ENCODE peak calls at places on chromosomes 1 and 21, in eight cellular contexts. S is activated CD4-positive, alpha-beta T cell treated with anti-CD3 and anti-CD28 coated beads for 24 hours; I is occipital lobe; K is activated T-cell treated with anti-CD3 and anti-CD28 coated beads for 1 hour; X is upper lobe of right lung; B is hepatic stellate cell; G is EL; H is GM19239. A is an unnamed sample.

GRCh38 chr1:60386259-60386658 is 312.7 kb upstream of the C1orf87 start:
- DNase-seq in S (no peak), I (no peak), K (no peak), G (no peak), B (no peak), X (no peak), H (no peak), A (no peak)

GRCh38 chr21:36709030-36709867 is 10.3 kb downstream of the SIM2 start:
- DNase-seq in G (no peak), S (no peak), X (peak; percentile 56), I (no peak), K (no peak), B (no peak), H (no peak), A (no peak)

GRCh38 chr1:162674018-162674608 is 41.8 kb downstream of the DDR2 start:
- DNase-seq in X (no peak), H (no peak), B (no peak), S (no peak), G (peak; percentile 58), I (no peak), K (no peak), A (no peak)

GRCh38 chr1:33097137-33097611 is 16.2 kb downstream of the AZIN2 start:
- DNase-seq in B (no peak), S (no peak), I (no peak), X (no peak), H (no peak), K (no peak), G (peak; percentile 53), A (no peak)

GRCh38 chr1:32159189-32159588 is 20.3 kb upstream of the TXLNA start:
- DNase-seq in H (peak; percentile 25), S (no peak), G (no peak), I (no peak), X (no peak), K (no peak), B (no peak), A (no peak)

GRCh38 chr1:182235604-182235951 is 156.0 kb downstream of the GLUL start:
- DNase-seq in G (no peak), X (no peak), S (no peak), H (no peak), B (no peak), I (no peak), K (no peak), A (no peak)

GRCh38 chr1:27618341-27619067 is 14.6 kb upstream of the AHDC1 start:
- DNase-seq in H (no peak), I (no peak), K (no peak), S (no peak), X (no peak), B (no peak), G (no peak), A (no peak)

GRCh38 chr21:26544208-26544607 is 28.9 kb downstream of the CYYR1 start:
- DNase-seq in B (no peak), H (no peak), K (no peak), S (no peak), G (no peak), X (no peak), I (no peak), A (no peak)

GRCh38 chr1:58710190-58710589 is 10.3 kb upstream of the MYSM1 start:
- DNase-seq in K (no peak), H (no peak), X (no peak), B (no peak), I (no peak), G (no peak), S (no peak), A (no peak)

GRCh38 chr1:231442735-231443134 is 20.6 kb upstream of the EGLN1 start:
- DNase-seq in S (no peak), B (no peak), I (no peak), H (no peak), X (no peak), G (peak; percentile 31), K (no peak), A (no peak)

GRCh38 chr1:62875676-62876075 is 91.7 kb downstream of the ATG4C start:
- DNase-seq in B (peak; percentile 7), K (no peak), G (peak; percentile 10), X (no peak), S (no peak), I (no peak), H (no peak), A (no peak)

GRCh38 chr1:228335406-228336307 is 71.0 kb downstream of the TRIM11 start:
- DNase-seq in G (no peak), S (no peak), H (no peak), B (no peak), X (no peak), K (no peak), I (no peak), A (no peak)

GRCh38 chr1:198811436-198811835 is 172.6 kb downstream of the PTPRC start:
- DNase-seq in K (no peak), X (no peak), S (no peak), H (no peak), I (no peak), G (no peak), B (no peak), A (no peak)

GRCh38 chr1:24683713-24684162 is 40.6 kb downstream of the SRRM1 start:
- DNase-seq in H (no peak), B (peak; percentile 84), K (no peak), S (no peak), I (no peak), X (no peak), G (peak; percentile 99), A (no peak)

GRCh38 chr1:11925938-11926292 is 312 bp downstream of the KIAA2013 start:
- DNase-seq in B (no peak), I (no peak), H (no peak), G (no peak), S (no peak), X (peak; percentile 75), K (no peak), A (no peak)

GRCh38 chr1:208033236-208033635 is 122.3 kb upstream of the CD34 start:
- DNase-seq in B (no peak), G (no peak), K (no peak), I (no peak), X (no peak), H (no peak), S (no peak), A (no peak)

GRCh38 chr1:183966487-183966886 is 71.0 kb downstream of the COLGALT2 start:
- DNase-seq in G (no peak), I (no peak), S (no peak), H (no peak), X (no peak), K (no peak), B (no peak), A (no peak)

GRCh38 chr1:14869197-14869596 is 270.7 kb downstream of the KAZN start:
- DNase-seq in I (no peak), B (no peak), X (no peak), G (no peak), S (no peak), K (no peak), H (no peak), A (no peak)

GRCh38 chr1:229388876-229389580 is 44.9 kb downstream of the ACTA1 start:
- DNase-seq in G (peak; percentile 52), I (no peak), K (no peak), X (no peak), S (no peak), B (peak; percentile 62), H (no peak), A (no peak)

GRCh38 chr1:17258758-17259130 is 9.8 kb downstream of the PADI3 start:
- DNase-seq in X (no peak), G (no peak), S (no peak), K (no peak), B (no peak), I (no peak), H (no peak), A (no peak)

GRCh38 chr21:21458124-21458631 is 460.0 kb downstream of the NCAM2 start:
- DNase-seq in S (no peak), X (no peak), H (no peak), K (no peak), I (no peak), G (no peak), B (no peak), A (no peak)

GRCh38 chr1:28537457-28538199 is 15.3 kb upstream of the TRNAU1AP start:
- DNase-seq in B (no peak), I (no peak), X (no peak), H (no peak), K (no peak), G (no peak), S (no peak), A (no peak)

GRCh38 chr1:93680121-93681094 is 1.2 kb downstream of the BCAR3 start:
- DNase-seq in K (peak; percentile 17), S (peak; percentile 29), H (peak; percentile 71), X (peak; percentile 89), I (peak; percentile 29), G (peak; percentile 92), B (peak; percentile 88), A (no peak)

GRCh38 chr1:93703649-93704048 is 22.0 kb upstream of the BCAR3 start:
- DNase-seq in I (no peak), H (no peak), K (no peak), G (peak; percentile 45), S (no peak), X (peak; percentile 6), B (no peak), A (no peak)

GRCh38 chr1:182388392-182389134 is 3.0 kb downstream of the GLUL start:
- DNase-seq in K (no peak), H (no peak), G (no peak), X (no peak), I (no peak), S (no peak), B (no peak), A (no peak)

GRCh38 chr1:55378582-55378981 is 163.4 kb upstream of the USP24 start:
- DNase-seq in K (no peak), G (no peak), I (no peak), H (no peak), S (peak; percentile 3), B (no peak), X (peak; percentile 65), A (no peak)

GRCh38 chr1:5914676-5915285 is 77.4 kb downstream of the NPHP4 start:
- DNase-seq in G (no peak), B (no peak), I (no peak), S (no peak), K (no peak), H (no peak), X (no peak), A (no peak)

A was measured in NCI-H1048.